ENCODE peak calls at places on chromosomes 6 and 20, in seven cellular contexts. One of them, this sample, is unnamed.

GRCh38 chr6:154471609-154472362 is 38.7 kb downstream of the CNKSR3 start:
- DNase-seq in activated CD4-positive, alpha-beta T cell treated with anti-CD3 and anti-CD28 coated beads, Interleukin-2, amount 50 U/mL, for 24 hours: no peak
- DNase-seq in LHCN-M2: no peak
- DNase-seq in lower lobe of right lung: no peak
- DNase-seq in stimulated activated CD4-positive, alpha-beta T cell treated with anti-CD3 and anti-CD28 coated beads, Interleukin-1b, Interleukin-23, amount 100 ng/mL, for 4 hours: no peak
- DNase-seq in H4: no peak
- DNase-seq in GM23248: no peak
- DNase-seq in this sample: no peak

GRCh38 chr20:63625771-63626423 is 1.0 kb downstream of the GMEB2 start:
- DNase-seq in activated CD4-positive, alpha-beta T cell treated with anti-CD3 and anti-CD28 coated beads, Interleukin-2, amount 50 U/mL, for 24 hours: no peak
- DNase-seq in GM23248: peak
- DNase-seq in lower lobe of right lung: peak
- DNase-seq in LHCN-M2: no peak
- DNase-seq in stimulated activated CD4-positive, alpha-beta T cell treated with anti-CD3 and anti-CD28 coated beads, Interleukin-1b, Interleukin-23, amount 100 ng/mL, for 4 hours: no peak
- DNase-seq in H4: no peak
- DNase-seq in this sample: no peak

GRCh38 chr6:48389146-48390043 is 278.4 kb upstream of the PTCHD4 start:
- DNase-seq in LHCN-M2: no peak
- DNase-seq in activated CD4-positive, alpha-beta T cell treated with anti-CD3 and anti-CD28 coated beads, Interleukin-2, amount 50 U/mL, for 24 hours: no peak
- DNase-seq in lower lobe of right lung: no peak
- DNase-seq in H4: no peak
- DNase-seq in GM23248: no peak
- DNase-seq in stimulated activated CD4-positive, alpha-beta T cell treated with anti-CD3 and anti-CD28 coated beads, Interleukin-1b, Interleukin-23, amount 100 ng/mL, for 4 hours: no peak
- DNase-seq in this sample: no peak

GRCh38 chr6:33720998-33721397 is 9.5 kb upstream of the UQCC2 start:
- DNase-seq in LHCN-M2: no peak
- DNase-seq in lower lobe of right lung: no peak
- DNase-seq in GM23248: no peak
- DNase-seq in activated CD4-positive, alpha-beta T cell treated with anti-CD3 and anti-CD28 coated beads, Interleukin-2, amount 50 U/mL, for 24 hours: no peak
- DNase-seq in H4: no peak
- DNase-seq in stimulated activated CD4-positive, alpha-beta T cell treated with anti-CD3 and anti-CD28 coated beads, Interleukin-1b, Interleukin-23, amount 100 ng/mL, for 4 hours: no peak
- DNase-seq in this sample: no peak

GRCh38 chr6:36791085-36791484 is 48.2 kb downstream of the CPNE5 start:
- DNase-seq in activated CD4-positive, alpha-beta T cell treated with anti-CD3 and anti-CD28 coated beads, Interleukin-2, amount 50 U/mL, for 24 hours: no peak
- DNase-seq in LHCN-M2: no peak
- DNase-seq in lower lobe of right lung: no peak
- DNase-seq in GM23248: no peak
- DNase-seq in H4: no peak
- DNase-seq in stimulated activated CD4-positive, alpha-beta T cell treated with anti-CD3 and anti-CD28 coated beads, Interleukin-1b, Interleukin-23, amount 100 ng/mL, for 4 hours: no peak
- DNase-seq in this sample: no peak

GRCh38 chr6:160042014-160042773 is 73.3 kb downstream of the IGF2R start:
- DNase-seq in LHCN-M2: peak
- DNase-seq in H4: no peak
- DNase-seq in lower lobe of right lung: no peak
- DNase-seq in stimulated activated CD4-positive, alpha-beta T cell treated with anti-CD3 and anti-CD28 coated beads, Interleukin-1b, Interleukin-23, amount 100 ng/mL, for 4 hours: no peak
- DNase-seq in activated CD4-positive, alpha-beta T cell treated with anti-CD3 and anti-CD28 coated beads, Interleukin-2, amount 50 U/mL, for 24 hours: no peak
- DNase-seq in GM23248: peak
- DNase-seq in this sample: no peak

GRCh38 chr6:54621285-54621684 is 225.3 kb upstream of the FAM83B start:
- DNase-seq in lower lobe of right lung: no peak
- DNase-seq in GM23248: peak
- DNase-seq in stimulated activated CD4-positive, alpha-beta T cell treated with anti-CD3 and anti-CD28 coated beads, Interleukin-1b, Interleukin-23, amount 100 ng/mL, for 4 hours: no peak
- DNase-seq in LHCN-M2: peak
- DNase-seq in H4: no peak
- DNase-seq in activated CD4-positive, alpha-beta T cell treated with anti-CD3 and anti-CD28 coated beads, Interleukin-2, amount 50 U/mL, for 24 hours: no peak
- DNase-seq in this sample: peak

GRCh38 chr20:38023181-38024085 is 9.8 kb downstream of the TTI1 start:
- DNase-seq in GM23248: peak
- DNase-seq in lower lobe of right lung: no peak
- DNase-seq in LHCN-M2: peak
- DNase-seq in activated CD4-positive, alpha-beta T cell treated with anti-CD3 and anti-CD28 coated beads, Interleukin-2, amount 50 U/mL, for 24 hours: no peak
- DNase-seq in H4: peak
- DNase-seq in stimulated activated CD4-positive, alpha-beta T cell treated with anti-CD3 and anti-CD28 coated beads, Interleukin-1b, Interleukin-23, amount 100 ng/mL, for 4 hours: no peak
- DNase-seq in this sample: peak

GRCh38 chr6:79630400-79630882 is 688 bp upstream of the SH3BGRL2 start:
- DNase-seq in GM23248: no peak
- DNase-seq in activated CD4-positive, alpha-beta T cell treated with anti-CD3 and anti-CD28 coated beads, Interleukin-2, amount 50 U/mL, for 24 hours: no peak
- DNase-seq in H4: no peak
- DNase-seq in stimulated activated CD4-positive, alpha-beta T cell treated with anti-CD3 and anti-CD28 coated beads, Interleukin-1b, Interleukin-23, amount 100 ng/mL, for 4 hours: no peak
- DNase-seq in LHCN-M2: no peak
- DNase-seq in lower lobe of right lung: no peak
- DNase-seq in this sample: no peak

GRCh38 chr6:163057260-163057659 is 329.5 kb downstream of the PACRG start:
- DNase-seq in lower lobe of right lung: no peak
- DNase-seq in GM23248: no peak
- DNase-seq in H4: no peak
- DNase-seq in stimulated activated CD4-positive, alpha-beta T cell treated with anti-CD3 and anti-CD28 coated beads, Interleukin-1b, Interleukin-23, amount 100 ng/mL, for 4 hours: no peak
- DNase-seq in LHCN-M2: no peak
- DNase-seq in activated CD4-positive, alpha-beta T cell treated with anti-CD3 and anti-CD28 coated beads, Interleukin-2, amount 50 U/mL, for 24 hours: no peak
- DNase-seq in this sample: no peak

GRCh38 chr6:168190646-168191443 is 111.8 kb upstream of the FRMD1 start:
- DNase-seq in GM23248: no peak
- DNase-seq in lower lobe of right lung: no peak
- DNase-seq in LHCN-M2: no peak
- DNase-seq in stimulated activated CD4-positive, alpha-beta T cell treated with anti-CD3 and anti-CD28 coated beads, Interleukin-1b, Interleukin-23, amount 100 ng/mL, for 4 hours: no peak
- DNase-seq in activated CD4-positive, alpha-beta T cell treated with anti-CD3 and anti-CD28 coated beads, Interleukin-2, amount 50 U/mL, for 24 hours: no peak
- DNase-seq in H4: no peak
- DNase-seq in this sample: no peak

GRCh38 chr20:6122111-6122872 is 538 bp downstream of the FERMT1 start:
- DNase-seq in H4: no peak
- DNase-seq in LHCN-M2: peak
- DNase-seq in GM23248: peak
- DNase-seq in stimulated activated CD4-positive, alpha-beta T cell treated with anti-CD3 and anti-CD28 coated beads, Interleukin-1b, Interleukin-23, amount 100 ng/mL, for 4 hours: no peak
- DNase-seq in activated CD4-positive, alpha-beta T cell treated with anti-CD3 and anti-CD28 coated beads, Interleukin-2, amount 50 U/mL, for 24 hours: no peak
- DNase-seq in lower lobe of right lung: no peak
- DNase-seq in this sample: no peak